ENCODE peak calls at places on chromosomes 4 and X, in nine cellular contexts. A is stimulated activated CD4-positive, alpha-beta T cell treated with anti-CD3 and anti-CD28 coated beads, Interleukin-1b, Interleukin-23, amount 100 ng/mL, for 1 hour; R is activated CD4-positive, alpha-beta T cell treated with anti-CD3 and anti-CD28 coated beads, Interleukin-2, amount 50 U/mL, for 1 hour; M is thoracic aorta; L is H9; V is smooth muscle cell of the brain vasculature; S is NB4; C is activated T-helper 1 cell treated with anti-CD3 and anti-CD28 coated beads, Interleukin-2, amount 50 U/mL, for 16 hours; K is kidney tubule cell. Z is an unnamed sample.

GRCh38 chr4:114964016-114964415 is 149.4 kb downstream of the NDST4 start:
- DNase-seq in A (no peak), C (no peak), K (no peak), S (no peak), R (no peak), L (no peak), M (no peak), V (no peak), Z (no peak)

GRCh38 chr4:184616633-184617471 is 32.4 kb downstream of the CASP3 start:
- DNase-seq in K (no peak), M (no peak), V (no peak), A (no peak), R (no peak), C (no peak), L (peak; percentile 45), S (no peak), Z (no peak)

GRCh38 chrX:32185160-32185559 is 1026.2 kb downstream of the DMD start:
- DNase-seq in A (no peak), C (no peak), L (no peak), K (no peak), S (no peak), V (no peak), M (no peak), R (no peak), Z (no peak)

GRCh38 chr4:6591305-6591704 is 16.3 kb downstream of the MAN2B2 start:
- DNase-seq in C (no peak), A (no peak), R (no peak), V (no peak), L (no peak), K (no peak), M (no peak), S (no peak), Z (no peak)

GRCh38 chrX:2498781-2499302 is 1.9 kb downstream of the DHRSX start:
- DNase-seq in C (no peak), A (no peak), K (peak; percentile 54), L (no peak), V (no peak), M (no peak), R (no peak), S (peak; percentile 78), Z (no peak)

GRCh38 chrX:107714196-107714811 is 61.3 kb downstream of the TSC22D3 start:
- DNase-seq in V (no peak), K (no peak), R (peak; percentile 27), M (no peak), L (no peak), A (no peak), C (no peak), S (peak; percentile 22), Z (no peak)

GRCh38 chrX:69991685-69992084 is 58.1 kb downstream of the AWAT2 start:
- DNase-seq in S (no peak), L (no peak), C (no peak), K (no peak), V (no peak), R (no peak), M (no peak), A (no peak), Z (no peak)

GRCh38 chr4:112031712-112032328 is 113.4 kb upstream of the FAM241A start:
- DNase-seq in C (no peak), A (no peak), K (peak; percentile 49), R (no peak), V (peak; percentile 26), L (no peak), M (no peak), S (peak; percentile 62), Z (peak; percentile 48)

GRCh38 chr4:84379881-84380618 is 119.0 kb downstream of the NKX6-1 start:
- DNase-seq in L (no peak), V (no peak), A (no peak), K (peak; percentile 96), C (no peak), S (peak; percentile 77), M (no peak), R (no peak), Z (no peak)

GRCh38 chr4:87975466-87975865 is at the start of gene SPP1:
- DNase-seq in V (no peak), R (no peak), L (peak; percentile 88), C (no peak), M (no peak), K (peak; percentile 98), A (no peak), S (peak; percentile 92), Z (no peak)

GRCh38 chr4:48025005-48025404 is 8.4 kb downstream of the NIPAL1 start:
- DNase-seq in S (no peak), V (no peak), K (no peak), R (no peak), C (no peak), L (no peak), M (no peak), A (no peak), Z (no peak)

GRCh38 chrX:15761564-15762191 is 23.6 kb downstream of the CA5B start:
- DNase-seq in R (no peak), V (no peak), S (peak; percentile 47), M (no peak), L (peak; percentile 60), K (peak; percentile 39), A (no peak), C (no peak), Z (peak; percentile 1)

GRCh38 chr4:24229976-24230375 is 340.1 kb upstream of the PPARGC1A start:
- DNase-seq in C (no peak), V (no peak), L (no peak), S (no peak), K (no peak), M (no peak), A (no peak), R (no peak), Z (no peak)

GRCh38 chr4:60657041-60657440 is 543.1 kb upstream of the ADGRL3 start:
- DNase-seq in M (no peak), R (no peak), L (no peak), V (no peak), S (no peak), K (no peak), A (no peak), C (no peak), Z (no peak)

GRCh38 chrX:155767101-155767878 is 113.9 kb upstream of the VAMP7 start:
- DNase-seq in R (no peak), C (no peak), L (peak; percentile 74), S (peak; percentile 45), M (peak; percentile 12), K (peak; percentile 73), V (peak; percentile 24), A (no peak), Z (peak; percentile 11)

GRCh38 chrX:132023896-132024386 is 839 bp downstream of the STK26 start:
- DNase-seq in A (no peak), C (peak; percentile 17), L (peak; percentile 47), S (peak; percentile 76), R (peak; percentile 27), M (no peak), K (peak; percentile 57), V (no peak), Z (no peak)

GRCh38 chrX:110394653-110395052 is 36.0 kb downstream of the RTL9 start:
- DNase-seq in A (no peak), V (no peak), M (no peak), L (no peak), C (no peak), S (peak; percentile 16), K (peak; percentile 84), R (no peak), Z (peak; percentile 10)

GRCh38 chr4:171985129-171985528 is 171.9 kb downstream of the GALNTL6 start:
- DNase-seq in L (no peak), V (no peak), S (no peak), M (no peak), K (peak; percentile 69), C (no peak), A (no peak), R (no peak), Z (no peak)

GRCh38 chrX:103879339-103879738 is 47.3 kb upstream of the RAB9B start:
- DNase-seq in K (peak; percentile 82), M (no peak), A (no peak), V (no peak), L (no peak), S (no peak), C (no peak), R (no peak), Z (no peak)

GRCh38 chr4:115866364-115866896 is 753.0 kb upstream of the NDST4 start:
- DNase-seq in M (no peak), S (no peak), V (no peak), R (no peak), L (no peak), A (no peak), K (no peak), C (no peak), Z (no peak)

GRCh38 chr4:65367306-65367705 is 303.0 kb downstream of the EPHA5 start:
- DNase-seq in S (no peak), R (no peak), L (no peak), V (no peak), C (no peak), A (no peak), K (no peak), M (no peak), Z (no peak)

GRCh38 chrX:145609951-145610511 is 207.6 kb upstream of the SLITRK2 start:
- DNase-seq in V (no peak), M (no peak), S (no peak), L (no peak), K (peak; percentile 63), A (no peak), C (no peak), R (no peak), Z (no peak)

GRCh38 chrX:136292656-136293055 is 8.1 kb upstream of the ADGRG4 start:
- DNase-seq in A (no peak), K (no peak), L (no peak), V (no peak), C (no peak), S (no peak), R (no peak), M (no peak), Z (no peak)

GRCh38 chr4:165048170-165048569 is 5.5 kb upstream of the TRIM75 start:
- DNase-seq in L (no peak), K (no peak), A (no peak), V (no peak), C (no peak), M (no peak), R (no peak), S (no peak), Z (no peak)

GRCh38 chr4:83022724-83023427 is 12.1 kb upstream of the COPS4 start:
- DNase-seq in S (no peak), M (no peak), A (no peak), C (no peak), K (no peak), L (no peak), V (no peak), R (no peak), Z (no peak)

GRCh38 chr4:65670331-65671031 is at the start of gene EPHA5:
- DNase-seq in L (peak; percentile 92), V (no peak), K (peak; percentile 59), S (no peak), R (no peak), C (no peak), A (no peak), M (no peak), Z (peak; percentile 72)

GRCh38 chr4:7798215-7798995 is 141.3 kb downstream of the AFAP1 start:
- DNase-seq in L (no peak), K (no peak), V (no peak), M (no peak), R (no peak), C (no peak), A (no peak), S (peak; percentile 17), Z (no peak)